ENCODE peak calls at places on chromosomes 11 and 22, in five cellular contexts. P is endothelial cell, N is HS-5, A is C1 segment of cervical spinal cord, Y is fibroblast of the conjunctiva. D is an unnamed sample.

GRCh38 chr11:117470576-117470975 is 142.9 kb downstream of the CEP164 start:
- DNase-seq in A (no peak), N (no peak), Y (no peak), P (no peak), D (no peak)

GRCh38 chr22:44931077-44931540 is 78.7 kb downstream of the PHF21B start:
- DNase-seq in N (peak; percentile 10), A (no peak), P (no peak), Y (no peak), D (no peak)

GRCh38 chr11:96313163-96313562 is 29.8 kb downstream of the MAML2 start:
- DNase-seq in P (no peak), A (no peak), N (no peak), Y (no peak), D (no peak)

GRCh38 chr11:3747704-3748103 is 49.6 kb downstream of the NUP98 start:
- DNase-seq in P (no peak), Y (peak; percentile 57), N (peak; percentile 62), A (no peak), D (peak; percentile 47)

GRCh38 chr11:112523477-112523876 is 262.8 kb upstream of the PLET1 start:
- DNase-seq in A (no peak), P (no peak), Y (no peak), N (no peak), D (no peak)

GRCh38 chr11:129234978-129235377 is 42.9 kb upstream of the ARHGAP32 start:
- DNase-seq in A (no peak), Y (no peak), N (no peak), P (no peak), D (no peak)

GRCh38 chr11:73226297-73227006 is 8.4 kb downstream of the P2RY2 start:
- DNase-seq in P (no peak), N (no peak), A (no peak), Y (no peak), D (no peak)

GRCh38 chr11:126949066-126949945 is 51.3 kb downstream of the KIRREL3 start:
- DNase-seq in Y (no peak), P (no peak), N (no peak), A (no peak), D (no peak)

GRCh38 chr22:31089101-31090100 is 8.3 kb downstream of the SMTN start:
- DNase-seq in P (peak; percentile 51), Y (no peak), A (no peak), N (no peak), D (no peak)

GRCh38 chr11:131038597-131038996 is 122.3 kb upstream of the SNX19 start:
- DNase-seq in P (peak; percentile 34), A (no peak), Y (no peak), N (no peak), D (peak; percentile 1)

GRCh38 chr11:61106296-61106695 is 4.0 kb downstream of the CD5 start:
- DNase-seq in P (no peak), A (no peak), N (no peak), Y (no peak), D (no peak)

GRCh38 chr22:30732426-30732825 is 37.8 kb downstream of the OSBP2 start:
- DNase-seq in P (no peak), A (no peak), Y (no peak), N (no peak), D (no peak)

GRCh38 chr11:3916962-3917361 is 61.5 kb downstream of the STIM1 start:
- DNase-seq in A (no peak), Y (no peak), P (no peak), N (no peak), D (no peak)

GRCh38 chr11:47259178-47259977 is 1.6 kb downstream of the NR1H3 start:
- DNase-seq in P (peak; percentile 66), A (no peak), Y (no peak), N (no peak), D (no peak)

GRCh38 chr22:43239102-43239875 is 52.4 kb upstream of the TTLL12 start:
- DNase-seq in N (no peak), Y (no peak), A (no peak), P (no peak), D (no peak)

GRCh38 chr22:32801436-32802290 is at the start of gene TIMP3:
- DNase-seq in Y (peak; percentile 81), P (peak; percentile 81), A (no peak), N (no peak), D (no peak)

GRCh38 chr22:19970479-19971275 is 29.1 kb upstream of the TXNRD2 start:
- DNase-seq in A (no peak), Y (no peak), P (peak; percentile 79), N (no peak), D (no peak)

GRCh38 chr11:67311556-67312082 is 8.3 kb downstream of the SSH3 start:
- DNase-seq in P (no peak), Y (no peak), N (no peak), A (no peak), D (no peak)

GRCh38 chr11:110250168-110250567 is 46.2 kb downstream of the RDX start:
- DNase-seq in A (no peak), Y (no peak), N (no peak), P (no peak), D (no peak)

GRCh38 chr11:17021550-17021949 is 7.3 kb upstream of the PLEKHA7 start:
- DNase-seq in Y (no peak), N (no peak), A (no peak), P (no peak), D (no peak)

GRCh38 chr11:133809525-133810178 is 35.7 kb downstream of the SPATA19 start:
- DNase-seq in Y (no peak), P (no peak), N (no peak), A (no peak), D (no peak)

GRCh38 chr11:17508306-17508705 is 31.7 kb upstream of the ABCC8 start:
- DNase-seq in Y (no peak), A (no peak), N (peak; percentile 11), P (no peak), D (no peak)

GRCh38 chr11:7512525-7513209 is 1.1 kb upstream of the PPFIBP2 start:
- DNase-seq in P (peak; percentile 14), Y (no peak), N (no peak), A (no peak), D (no peak)

GRCh38 chr11:133153031-133153430 is 379.3 kb downstream of the OPCML start:
- DNase-seq in P (no peak), A (no peak), Y (no peak), N (no peak), D (no peak)

GRCh38 chr11:68312117-68312779 is at the start of gene LRP5:
- DNase-seq in N (no peak), P (peak; percentile 38), A (no peak), Y (no peak), D (no peak)

GRCh38 chr22:25182131-25183110 is 17.2 kb upstream of the CRYBB3 start:
- DNase-seq in N (no peak), P (no peak), A (no peak), Y (no peak), D (no peak)

GRCh38 chr11:115334932-115335788 is 169.1 kb downstream of the CADM1 start:
- DNase-seq in N (no peak), A (no peak), Y (no peak), P (no peak), D (peak; percentile 6)

GRCh38 chr11:134254433-134254832 is 1.1 kb downstream of the ACAD8 start:
- DNase-seq in P (no peak), N (no peak), Y (no peak), A (no peak), D (no peak)

GRCh38 chr11:93727985-93728791 is 13.1 kb downstream of the TAF1D start:
- DNase-seq in N (no peak), Y (peak; percentile 55), A (no peak), P (no peak), D (no peak)

GRCh38 chr11:106724293-106724892 is 293.9 kb downstream of the GUCY1A2 start:
- DNase-seq in Y (no peak), N (peak; percentile 24), A (no peak), P (no peak), D (peak; percentile 9)

GRCh38 chr11:119161871-119162270 is 6.7 kb upstream of the NLRX1 start:
- DNase-seq in P (no peak), Y (no peak), A (no peak), N (no peak), D (no peak)

GRCh38 chr11:64164392-64165312 is 1.3 kb downstream of the MACROD1 start:
- DNase-seq in A (no peak), P (no peak), N (no peak), Y (no peak), D (no peak)

GRCh38 chr11:123174196-123175183 is 20.6 kb downstream of the CLMP start:
- DNase-seq in A (no peak), P (no peak), N (peak; percentile 97), Y (peak; percentile 90), D (peak; percentile 90)

D was measured in non-pigmented ciliary epithelial cell.